ENCODE peak calls at places on chromosomes 7 and 10, in eight cellular contexts. O is RWPE2, J is spleen, M is heart left ventricle, V is heart right ventricle, W is Caco-2, Q is OCI-LY7, D is hepatocyte. A is an unnamed sample. For H3K4me1 and H3K36me3, the result is how much of the 10 kb centered on the place peaks cover.

GRCh38 chr7:158706273-158706704 is 1.7 kb upstream of the NCAPG2 start:
- DNase-seq in O (no peak), J (no peak), M (no peak), V (no peak), W (no peak), Q (no peak), D (no peak), A (no peak)

GRCh38 chr7:26278769-26279168 is 12.9 kb upstream of the SNX10 start:
- DNase-seq in O (no peak), J (no peak), M (no peak), V (no peak), W (no peak), Q (peak), D (no peak), A (no peak)

GRCh38 chr7:8190121-8190895 is 71.7 kb downstream of the ICA1 start:
- DNase-seq in O (no peak), J (no peak), M (no peak), V (peak), W (no peak), Q (peak), D (peak), A (peak)

GRCh38 chr7:28069788-28070187 is 110.8 kb downstream of the JAZF1 start:
- DNase-seq in O (no peak), J (no peak), M (no peak), V (peak), W (no peak), Q (no peak), D (peak), A (no peak)

GRCh38 chr10:18085855-18086254 is 54.4 kb upstream of the CACNB2 start:
- DNase-seq in O (no peak), J (no peak), M (no peak), V (no peak), W (no peak), Q (no peak), D (no peak), A (no peak)

GRCh38 chr7:134619627-134620331 is 26.9 kb upstream of the BPGM start:
- DNase-seq in O (no peak), J (no peak), M (no peak), V (no peak), W (no peak), Q (no peak), D (no peak), A (no peak)

GRCh38 chr10:103287992-103288391 is 11.1 kb downstream of the INA start:
- DNase-seq in O (no peak), J (no peak), M (no peak), V (no peak), W (no peak), Q (no peak), D (no peak), A (no peak)

GRCh38 chr7:157717211-157718174 is 380.7 kb downstream of the DNAJB6 start:
- DNase-seq in O (no peak), J (peak), M (peak), V (no peak), W (no peak), Q (no peak), D (no peak), A (no peak)

GRCh38 chr7:74012842-74013249 is 15.1 kb upstream of the ELN start:
- DNase-seq in O (no peak), J (no peak), M (peak), V (no peak), W (no peak), Q (no peak), D (no peak), A (no peak)

GRCh38 chr10:46526682-46527038 is 29.8 kb downstream of the GPRIN2 start:
- DNase-seq in O (peak), J (peak), M (peak), V (no peak), W (peak), Q (no peak), D (no peak), A (no peak)

GRCh38 chr7:114508096-114508495 is 93.5 kb downstream of the FOXP2 start:
- DNase-seq in O (no peak), J (no peak), M (no peak), V (no peak), W (no peak), Q (no peak), D (no peak), A (no peak)

GRCh38 chr7:114715907-114716306 is 206.0 kb upstream of the MDFIC start:
- DNase-seq in O (no peak), J (no peak), M (no peak), V (no peak), W (no peak), Q (no peak), D (no peak), A (no peak)

GRCh38 chr10:96025566-96025965 is 17.8 kb upstream of the CCNJ start:
- DNase-seq in O (no peak), J (no peak), M (no peak), V (no peak), W (peak), Q (peak), D (peak), A (no peak)

DNA sequence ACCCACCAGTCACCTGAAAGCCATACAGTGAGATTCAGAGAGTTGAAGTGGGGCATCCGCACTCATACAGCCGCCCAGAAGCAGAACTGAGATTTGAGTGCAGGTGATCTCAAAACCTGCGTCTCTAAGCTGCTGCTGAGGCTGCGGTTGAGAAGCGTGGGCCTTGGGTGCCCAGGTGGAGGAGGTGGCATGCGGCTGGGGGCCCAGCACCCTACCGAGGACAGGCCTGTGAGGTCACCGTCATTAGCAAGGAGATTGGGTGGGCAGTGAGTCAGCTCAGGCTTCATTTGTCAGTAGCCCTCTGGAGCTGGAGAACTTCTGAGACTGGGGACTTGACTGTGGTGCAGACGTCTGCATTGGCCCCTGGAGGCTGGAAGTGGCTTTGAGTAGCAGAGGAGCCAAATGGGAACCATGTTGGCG is 29.8 kb downstream of the ZMIZ1 start:
- DNase-seq in O (no peak), J (no peak), M (no peak), V (no peak), W (no peak), Q (peak), D (no peak), A (no peak)
- H3K4me1 ChIP-seq in O (under half), J (half or more), M (half or more), V (half or more), W (under half), Q (half or more), D (under half), A (under half)

GRCh38 chr10:70432101-70432500 is 9.4 kb downstream of the NODAL start:
- DNase-seq in O (no peak), J (no peak), M (no peak), V (peak), W (peak), Q (no peak), D (no peak), A (no peak)

GRCh38 chr10:70435241-70436085 is 6.0 kb downstream of the NODAL start:
- DNase-seq in O (no peak), J (no peak), M (no peak), V (no peak), W (peak), Q (no peak), D (no peak), A (no peak)

GRCh38 chr10:70430489-70431445 is 10.7 kb downstream of the NODAL start:
- DNase-seq in O (no peak), J (no peak), M (no peak), V (peak), W (peak), Q (no peak), D (peak), A (no peak)

GRCh38 chr10:70432561-70433263 is 8.8 kb downstream of the NODAL start:
- DNase-seq in O (no peak), J (no peak), M (no peak), V (no peak), W (peak), Q (no peak), D (no peak), A (no peak)

DNA sequence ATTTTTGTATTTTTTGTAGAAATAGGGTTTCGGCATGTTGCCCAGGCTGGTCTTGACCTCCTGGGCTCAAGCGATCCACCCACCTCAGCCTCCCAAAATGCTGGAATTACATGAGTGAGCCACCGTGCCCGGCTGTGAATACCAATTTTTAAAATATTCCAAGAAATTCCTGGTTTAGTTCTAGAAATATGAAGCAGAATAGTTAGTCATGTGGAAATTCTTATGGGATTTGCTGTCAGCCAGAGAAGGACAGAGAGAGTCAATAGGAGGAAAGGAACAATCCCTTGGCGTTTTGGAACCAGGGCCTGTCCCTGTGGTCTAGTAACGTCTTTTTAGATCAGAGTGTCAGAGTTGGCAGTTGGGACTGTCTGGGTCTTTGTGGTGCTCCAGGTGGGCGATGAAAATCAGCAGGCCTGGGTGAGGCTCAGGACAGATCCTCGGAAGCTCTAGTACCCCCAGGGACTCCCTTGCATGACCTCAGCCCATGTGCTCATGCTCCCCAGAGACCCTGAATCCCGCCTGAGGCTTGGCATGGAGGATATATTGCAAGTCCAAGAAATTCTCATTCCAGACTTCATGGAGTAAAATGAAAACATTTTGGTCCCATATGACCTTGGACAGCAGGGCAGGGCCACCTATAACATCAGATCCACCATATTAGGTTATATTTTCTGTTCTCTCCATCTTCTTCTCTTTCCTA is 7.8 kb downstream of the NODAL start:
- DNase-seq in O (no peak), J (no peak), M (no peak), V (peak), W (peak), Q (no peak), D (no peak), A (no peak)
- H3K36me3 ChIP-seq in O (under half), J (under half), M (under half), V (under half), W (under half), Q (under half), D (under half), A (under half)

DNA sequence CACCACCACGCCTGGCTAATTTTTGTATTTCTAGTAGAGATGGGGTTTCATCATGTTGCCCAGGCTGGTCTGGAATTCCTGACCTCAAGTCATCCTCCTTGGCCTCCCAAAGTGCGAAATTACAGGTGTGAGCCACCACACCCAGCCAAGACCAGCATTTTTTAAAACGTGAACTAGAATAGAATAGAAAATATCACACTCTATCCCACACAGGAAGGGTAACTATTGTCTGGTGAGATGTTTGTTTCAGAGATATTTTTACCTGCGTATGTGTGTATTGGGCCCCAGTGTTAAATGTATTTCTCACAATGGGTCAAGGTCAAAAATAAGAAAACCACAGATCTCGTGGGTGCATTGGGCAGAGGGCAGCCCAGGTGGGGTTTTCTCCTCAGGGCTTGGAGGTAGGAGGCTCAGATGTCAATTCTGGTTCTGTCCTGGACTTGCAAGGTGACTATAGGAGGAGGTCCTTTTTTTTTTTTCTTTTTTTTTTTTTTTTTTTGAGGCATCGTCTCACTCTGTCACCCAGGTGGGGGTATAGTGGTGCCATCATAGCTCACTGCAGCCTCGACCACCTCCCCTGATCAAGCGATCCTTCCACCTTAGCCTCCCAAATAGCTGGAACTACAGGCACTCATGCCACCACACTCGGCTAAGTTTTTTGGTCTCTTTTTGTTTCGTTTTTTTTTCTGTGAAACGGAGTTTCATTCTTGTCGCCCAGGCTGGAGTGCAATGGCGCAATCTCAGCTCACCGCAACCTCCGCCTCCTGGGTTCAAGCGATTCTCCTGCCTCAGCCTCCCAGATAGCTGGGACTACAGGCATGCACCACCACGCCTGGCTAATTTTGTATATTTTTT is 19.0 kb downstream of the SH2B2 start:
- DNase-seq in O (no peak), J (no peak), M (no peak), V (no peak), W (no peak), Q (peak), D (no peak), A (no peak)
- H3K4me1 ChIP-seq in O (under half), J (half or more), M (under half), V (under half), W (under half), Q (half or more), D (under half), A (under half)

GRCh38 chr7:868189-868486 is 8.2 kb upstream of the GET4 start:
- DNase-seq in O (no peak), J (peak), M (peak), V (no peak), W (no peak), Q (no peak), D (no peak), A (no peak)
- H3K36me3 ChIP-seq in O (half or more), J (under half), M (under half), V (half or more), W (under half), Q (half or more), D (under half), A (half or more)

A was measured in HAP-1.